ENCODE peak calls at places on chromosomes 13 and 19, in seven cellular contexts. One of them, this sample, is unnamed.

GRCh38 chr13:104553156-104553555 is 1486.9 kb upstream of the SLC10A2 start:
- DNase-seq in hippocampal formation: no peak
- DNase-seq in AG08396: no peak
- DNase-seq in HEK293T: no peak
- DNase-seq in tibial artery: no peak
- DNase-seq in iris pigment epithelial cell: peak
- DNase-seq in NCI-H2029 treated with DMSO at 0.1 percent for 48 hours: no peak
- DNase-seq in this sample: no peak

GRCh38 chr19:4575267-4575793 is 15.8 kb upstream of the SEMA6B start:
- DNase-seq in hippocampal formation: no peak
- DNase-seq in AG08396: peak
- DNase-seq in HEK293T: peak
- DNase-seq in tibial artery: peak
- DNase-seq in iris pigment epithelial cell: peak
- DNase-seq in NCI-H2029 treated with DMSO at 0.1 percent for 48 hours: no peak
- DNase-seq in this sample: peak

GRCh38 chr13:57045816-57046691 is 94.7 kb upstream of the PRR20A start:
- DNase-seq in hippocampal formation: no peak
- DNase-seq in AG08396: no peak
- DNase-seq in HEK293T: peak
- DNase-seq in tibial artery: no peak
- DNase-seq in iris pigment epithelial cell: no peak
- DNase-seq in NCI-H2029 treated with DMSO at 0.1 percent for 48 hours: no peak
- DNase-seq in this sample: no peak

GRCh38 chr19:38003427-38004099 is 96.6 kb downstream of the SIPA1L3 start:
- DNase-seq in hippocampal formation: peak
- DNase-seq in AG08396: peak
- DNase-seq in HEK293T: peak
- DNase-seq in tibial artery: peak
- DNase-seq in iris pigment epithelial cell: peak
- DNase-seq in NCI-H2029 treated with DMSO at 0.1 percent for 48 hours: peak
- DNase-seq in this sample: peak

GRCh38 chr19:3047307-3048189 is 14.7 kb downstream of the TLE5 start:
- DNase-seq in hippocampal formation: no peak
- DNase-seq in AG08396: peak
- DNase-seq in HEK293T: peak
- DNase-seq in tibial artery: peak
- DNase-seq in iris pigment epithelial cell: peak
- DNase-seq in NCI-H2029 treated with DMSO at 0.1 percent for 48 hours: peak
- DNase-seq in this sample: peak

GRCh38 chr19:17602217-17602616 is 46.8 kb downstream of the COLGALT1 start:
- DNase-seq in hippocampal formation: no peak
- DNase-seq in AG08396: no peak
- DNase-seq in HEK293T: no peak
- DNase-seq in tibial artery: no peak
- DNase-seq in iris pigment epithelial cell: no peak
- DNase-seq in NCI-H2029 treated with DMSO at 0.1 percent for 48 hours: no peak
- DNase-seq in this sample: no peak

GRCh38 chr13:77339408-77339807 is 12.5 kb upstream of the MYCBP2 start:
- DNase-seq in hippocampal formation: no peak
- DNase-seq in AG08396: no peak
- DNase-seq in HEK293T: no peak
- DNase-seq in tibial artery: no peak
- DNase-seq in iris pigment epithelial cell: no peak
- DNase-seq in NCI-H2029 treated with DMSO at 0.1 percent for 48 hours: no peak
- DNase-seq in this sample: no peak

GRCh38 chr13:50990540-50991506 is 81.2 kb downstream of the RNASEH2B start:
- DNase-seq in hippocampal formation: no peak
- DNase-seq in AG08396: peak
- DNase-seq in HEK293T: peak
- DNase-seq in tibial artery: peak
- DNase-seq in iris pigment epithelial cell: no peak
- DNase-seq in NCI-H2029 treated with DMSO at 0.1 percent for 48 hours: no peak
- DNase-seq in this sample: peak

GRCh38 chr13:38685974-38686571 is 804 bp upstream of the FREM2 start:
- DNase-seq in hippocampal formation: peak
- DNase-seq in AG08396: no peak
- DNase-seq in HEK293T: peak
- DNase-seq in tibial artery: no peak
- DNase-seq in iris pigment epithelial cell: no peak
- DNase-seq in NCI-H2029 treated with DMSO at 0.1 percent for 48 hours: no peak
- DNase-seq in this sample: no peak

GRCh38 chr19:1862424-1863307 is 713 bp downstream of the KLF16 start:
- DNase-seq in hippocampal formation: no peak
- DNase-seq in AG08396: peak
- DNase-seq in HEK293T: peak
- DNase-seq in tibial artery: no peak
- DNase-seq in iris pigment epithelial cell: no peak
- DNase-seq in NCI-H2029 treated with DMSO at 0.1 percent for 48 hours: no peak
- DNase-seq in this sample: no peak

GRCh38 chr13:109151696-109152095 is 522.3 kb downstream of the MYO16 start:
- DNase-seq in hippocampal formation: no peak
- DNase-seq in AG08396: no peak
- DNase-seq in HEK293T: no peak
- DNase-seq in tibial artery: no peak
- DNase-seq in iris pigment epithelial cell: peak
- DNase-seq in NCI-H2029 treated with DMSO at 0.1 percent for 48 hours: no peak
- DNase-seq in this sample: no peak

GRCh38 chr13:109243311-109243951 is 543.0 kb downstream of the IRS2 start:
- DNase-seq in hippocampal formation: no peak
- DNase-seq in AG08396: peak
- DNase-seq in HEK293T: no peak
- DNase-seq in tibial artery: no peak
- DNase-seq in iris pigment epithelial cell: peak
- DNase-seq in NCI-H2029 treated with DMSO at 0.1 percent for 48 hours: no peak
- DNase-seq in this sample: no peak

GRCh38 chr13:44234566-44234965 is 139.1 kb upstream of the SERP2 start:
- DNase-seq in hippocampal formation: no peak
- DNase-seq in AG08396: no peak
- DNase-seq in HEK293T: no peak
- DNase-seq in tibial artery: no peak
- DNase-seq in iris pigment epithelial cell: no peak
- DNase-seq in NCI-H2029 treated with DMSO at 0.1 percent for 48 hours: no peak
- DNase-seq in this sample: no peak

GRCh38 chr19:17951151-17952040 is 15.5 kb upstream of the KCNN1 start:
- DNase-seq in hippocampal formation: no peak
- DNase-seq in AG08396: no peak
- DNase-seq in HEK293T: no peak
- DNase-seq in tibial artery: no peak
- DNase-seq in iris pigment epithelial cell: no peak
- DNase-seq in NCI-H2029 treated with DMSO at 0.1 percent for 48 hours: no peak
- DNase-seq in this sample: no peak

GRCh38 chr13:46369506-46370268 is 17.4 kb downstream of the RUBCNL start:
- DNase-seq in hippocampal formation: no peak
- DNase-seq in AG08396: peak
- DNase-seq in HEK293T: no peak
- DNase-seq in tibial artery: peak
- DNase-seq in iris pigment epithelial cell: peak
- DNase-seq in NCI-H2029 treated with DMSO at 0.1 percent for 48 hours: no peak
- DNase-seq in this sample: no peak

GRCh38 chr13:91369432-91369831 is 21.9 kb downstream of the MIR17HG start:
- DNase-seq in hippocampal formation: no peak
- DNase-seq in AG08396: peak
- DNase-seq in HEK293T: no peak
- DNase-seq in tibial artery: no peak
- DNase-seq in iris pigment epithelial cell: peak
- DNase-seq in NCI-H2029 treated with DMSO at 0.1 percent for 48 hours: no peak
- DNase-seq in this sample: no peak